ENCODE peak calls at places on chromosomes 16 and 17, in five cellular contexts. One of them, this sample, is unnamed.

GRCh38 chr17:2237521-2237921 is 66.1 kb downstream of the SMG6 start:
- DNase-seq in neural progenitor cell: no peak
- DNase-seq in GM23338: no peak
- DNase-seq in MM.1S: no peak
- DNase-seq in HCT116: no peak
- DNase-seq in this sample: no peak

GRCh38 chr17:41455236-41455635 is 11.9 kb downstream of the KRT32 start:
- DNase-seq in neural progenitor cell: no peak
- DNase-seq in MM.1S: no peak
- DNase-seq in GM23338: no peak
- DNase-seq in HCT116: no peak
- DNase-seq in this sample: no peak

GRCh38 chr17:64306850-64307463 is 43.9 kb upstream of the TEX2 start:
- DNase-seq in GM23338: peak; percentile 78
- DNase-seq in MM.1S: peak; percentile 77
- DNase-seq in HCT116: peak; percentile 70
- DNase-seq in neural progenitor cell: peak; percentile 74
- DNase-seq in this sample: peak; percentile 80

GRCh38 chr16:89144681-89145080 is 26.9 kb upstream of the CDH15 start:
- DNase-seq in neural progenitor cell: no peak
- DNase-seq in MM.1S: no peak
- DNase-seq in GM23338: no peak
- DNase-seq in HCT116: no peak
- DNase-seq in this sample: no peak

GRCh38 chr17:29212681-29213121 is 32.5 kb upstream of the MYO18A start:
- DNase-seq in GM23338: no peak
- DNase-seq in HCT116: no peak
- DNase-seq in MM.1S: no peak
- DNase-seq in neural progenitor cell: no peak
- DNase-seq in this sample: no peak

GRCh38 chr16:76278976-76279375 is 1.8 kb downstream of the CNTNAP4 start:
- DNase-seq in neural progenitor cell: peak; percentile 55
- DNase-seq in GM23338: peak; percentile 70
- DNase-seq in MM.1S: peak; percentile 18
- DNase-seq in HCT116: no peak
- DNase-seq in this sample: peak; percentile 59

GRCh38 chr17:18166894-18167293 is 16.7 kb upstream of the ALKBH5 start:
- DNase-seq in GM23338: no peak
- DNase-seq in MM.1S: no peak
- DNase-seq in HCT116: no peak
- DNase-seq in neural progenitor cell: no peak
- DNase-seq in this sample: no peak

GRCh38 chr17:41907633-41908539 is 10.9 kb downstream of the ACLY start:
- DNase-seq in HCT116: no peak
- DNase-seq in MM.1S: no peak
- DNase-seq in neural progenitor cell: no peak
- DNase-seq in GM23338: no peak
- DNase-seq in this sample: peak; percentile 85

GRCh38 chr16:88387177-88387576 is 4.4 kb downstream of the ZNF469 start:
- DNase-seq in GM23338: no peak
- DNase-seq in HCT116: no peak
- DNase-seq in neural progenitor cell: no peak
- DNase-seq in MM.1S: no peak
- DNase-seq in this sample: no peak

GRCh38 chr17:77182205-77182604 is 41.4 kb downstream of the SEC14L1 start:
- DNase-seq in HCT116: no peak
- DNase-seq in MM.1S: no peak
- DNase-seq in neural progenitor cell: no peak
- DNase-seq in GM23338: no peak
- DNase-seq in this sample: no peak

GRCh38 chr17:5583426-5584382 is 605 bp downstream of the NLRP1 start:
- DNase-seq in HCT116: no peak
- DNase-seq in GM23338: no peak
- DNase-seq in neural progenitor cell: no peak
- DNase-seq in MM.1S: peak; percentile 23
- DNase-seq in this sample: no peak

GRCh38 chr17:29621751-29622194 is 939 bp downstream of the CORO6 start:
- DNase-seq in neural progenitor cell: no peak
- DNase-seq in MM.1S: no peak
- DNase-seq in HCT116: no peak
- DNase-seq in GM23338: no peak
- DNase-seq in this sample: no peak

GRCh38 chr17:50501054-50501453 is 7.2 kb upstream of the MYCBPAP start:
- DNase-seq in neural progenitor cell: no peak
- DNase-seq in HCT116: peak; percentile 50
- DNase-seq in GM23338: peak; percentile 71
- DNase-seq in MM.1S: peak; percentile 26
- DNase-seq in this sample: no peak

GRCh38 chr17:2222901-2223616 is 80.5 kb downstream of the SMG6 start:
- DNase-seq in HCT116: no peak
- DNase-seq in MM.1S: peak; percentile 95
- DNase-seq in neural progenitor cell: peak; percentile 21
- DNase-seq in GM23338: no peak
- DNase-seq in this sample: peak; percentile 62

GRCh38 chr16:84239186-84239790 is 524 bp downstream of the KCNG4 start:
- DNase-seq in HCT116: no peak
- DNase-seq in GM23338: no peak
- DNase-seq in neural progenitor cell: no peak
- DNase-seq in MM.1S: no peak
- DNase-seq in this sample: no peak

GRCh38 chr16:47310792-47311211 is 150.1 kb downstream of the ITFG1 start:
- DNase-seq in HCT116: no peak
- DNase-seq in GM23338: no peak
- DNase-seq in neural progenitor cell: no peak
- DNase-seq in MM.1S: no peak
- DNase-seq in this sample: no peak

GRCh38 chr16:66043326-66043725 is 323.2 kb upstream of the CDH5 start:
- DNase-seq in HCT116: no peak
- DNase-seq in neural progenitor cell: no peak
- DNase-seq in GM23338: no peak
- DNase-seq in MM.1S: no peak
- DNase-seq in this sample: no peak

GRCh38 chr17:57735707-57736106 is 9.4 kb downstream of the CCDC182 start:
- DNase-seq in neural progenitor cell: peak; percentile 55
- DNase-seq in HCT116: peak; percentile 36
- DNase-seq in GM23338: peak; percentile 75
- DNase-seq in MM.1S: peak; percentile 25
- DNase-seq in this sample: no peak

GRCh38 chr17:63610854-63611253 is 10.2 kb downstream of the TACO1 start:
- DNase-seq in MM.1S: no peak
- DNase-seq in GM23338: no peak
- DNase-seq in neural progenitor cell: no peak
- DNase-seq in HCT116: no peak
- DNase-seq in this sample: no peak

GRCh38 chr16:4500283-4500682 is 24.1 kb downstream of the HMOX2 start:
- DNase-seq in HCT116: peak; percentile 27
- DNase-seq in GM23338: no peak
- DNase-seq in MM.1S: no peak
- DNase-seq in neural progenitor cell: no peak
- DNase-seq in this sample: peak; percentile 77

GRCh38 chr17:49748791-49749190 is 15.1 kb downstream of the FAM117A start:
- DNase-seq in GM23338: no peak
- DNase-seq in HCT116: no peak
- DNase-seq in neural progenitor cell: no peak
- DNase-seq in MM.1S: peak; percentile 93
- DNase-seq in this sample: no peak

GRCh38 chr17:38925263-38925995 is at the start of gene LASP1NB:
- DNase-seq in HCT116: no peak
- DNase-seq in GM23338: peak; percentile 85
- DNase-seq in MM.1S: no peak
- DNase-seq in neural progenitor cell: peak; percentile 63
- DNase-seq in this sample: no peak

GRCh38 chr16:63628812-63629211 is 1493.1 kb downstream of the CDH11 start:
- DNase-seq in neural progenitor cell: peak; percentile 11
- DNase-seq in GM23338: peak; percentile 4
- DNase-seq in HCT116: no peak
- DNase-seq in MM.1S: peak; percentile 76
- DNase-seq in this sample: no peak

GRCh38 chr16:60127196-60127595 is 1393.1 kb upstream of the GOT2 start:
- DNase-seq in HCT116: no peak
- DNase-seq in MM.1S: no peak
- DNase-seq in GM23338: no peak
- DNase-seq in neural progenitor cell: no peak
- DNase-seq in this sample: no peak

GRCh38 chr16:22220714-22221113 is 14.6 kb downstream of the EEF2K start:
- DNase-seq in HCT116: no peak
- DNase-seq in GM23338: no peak
- DNase-seq in MM.1S: no peak
- DNase-seq in neural progenitor cell: no peak
- DNase-seq in this sample: no peak

GRCh38 chr17:45719335-45720071 is 64.6 kb upstream of the CRHR1 start:
- DNase-seq in neural progenitor cell: peak; percentile 54
- DNase-seq in HCT116: peak; percentile 64
- DNase-seq in MM.1S: no peak
- DNase-seq in GM23338: peak; percentile 69
- DNase-seq in this sample: peak; percentile 68

GRCh38 chr16:2597560-2597902 is 59.7 kb downstream of the PDPK1 start:
- DNase-seq in MM.1S: no peak
- DNase-seq in HCT116: no peak
- DNase-seq in GM23338: no peak
- DNase-seq in neural progenitor cell: no peak
- DNase-seq in this sample: no peak

GRCh38 chr17:67718325-67718941 is 697 bp downstream of the NOL11 start:
- DNase-seq in neural progenitor cell: no peak
- DNase-seq in MM.1S: peak; percentile 34
- DNase-seq in GM23338: peak; percentile 53
- DNase-seq in HCT116: no peak
- DNase-seq in this sample: peak; percentile 51

DNA sequence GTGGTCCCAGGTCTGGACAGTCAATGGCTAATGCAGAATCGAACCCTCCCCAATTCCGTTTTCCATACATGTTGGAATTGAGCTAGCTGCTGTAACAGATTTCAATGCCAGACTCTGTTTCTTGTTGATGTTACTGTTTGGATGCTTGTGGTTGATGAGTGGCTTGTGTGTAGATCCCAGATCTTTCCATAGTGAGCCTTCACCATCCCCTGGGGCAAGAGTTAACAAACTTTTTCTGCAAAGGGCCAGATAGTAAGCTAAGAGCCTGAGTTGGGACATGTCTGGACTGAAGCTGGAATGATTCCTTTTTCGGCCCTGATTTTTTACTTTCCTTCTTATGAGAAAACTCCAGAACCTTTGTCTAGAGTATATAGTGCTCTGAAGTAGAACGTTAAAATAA is 296.3 kb downstream of the CPPED1 start:
- DNase-seq in GM23338: no peak
- DNase-seq in HCT116: no peak
- DNase-seq in MM.1S: no peak
- DNase-seq in neural progenitor cell: no peak
- DNase-seq in this sample: no peak
- H3K4me3 ChIP-seq in GM23338: no peak overlapping the region
- H3K4me3 ChIP-seq in HCT116: no peak overlapping the region
- H3K4me3 ChIP-seq in MM.1S: no peak overlapping the region
- H3K4me3 ChIP-seq in neural progenitor cell: no peak overlapping the region
- H3K4me3 ChIP-seq in this sample: no peak overlapping the region

GRCh38 chr17:80111702-80112470 is 10.5 kb downstream of the GAA start:
- DNase-seq in MM.1S: no peak
- DNase-seq in neural progenitor cell: no peak
- DNase-seq in GM23338: peak; percentile 63
- DNase-seq in HCT116: no peak
- DNase-seq in this sample: peak; percentile 2
- TF ChIP-seq EZH2phosphoT487 in MM.1S: no peak
- TF ChIP-seq EZH2phosphoT487 in neural progenitor cell: no peak
- TF ChIP-seq EZH2phosphoT487 in GM23338: no peak
- TF ChIP-seq EZH2phosphoT487 in HCT116: no peak
- TF ChIP-seq EZH2phosphoT487 in this sample: no peak

GRCh38 chr17:32604966-32605365 is 118.2 kb downstream of the CDK5R1 start:
- DNase-seq in GM23338: no peak
- DNase-seq in neural progenitor cell: no peak
- DNase-seq in MM.1S: no peak
- DNase-seq in HCT116: no peak
- DNase-seq in this sample: no peak

GRCh38 chr17:32610027-32610650 is 123.3 kb downstream of the CDK5R1 start:
- DNase-seq in HCT116: no peak
- DNase-seq in neural progenitor cell: peak; percentile 64
- DNase-seq in GM23338: no peak
- DNase-seq in MM.1S: no peak
- DNase-seq in this sample: no peak

GRCh38 chr17:32610943-32611342 is 124.2 kb downstream of the CDK5R1 start:
- DNase-seq in MM.1S: no peak
- DNase-seq in HCT116: no peak
- DNase-seq in GM23338: no peak
- DNase-seq in neural progenitor cell: no peak
- DNase-seq in this sample: no peak

GRCh38 chr17:32608267-32608666 is 121.5 kb downstream of the CDK5R1 start:
- DNase-seq in MM.1S: no peak
- DNase-seq in GM23338: no peak
- DNase-seq in neural progenitor cell: no peak
- DNase-seq in HCT116: no peak
- DNase-seq in this sample: no peak

DNA sequence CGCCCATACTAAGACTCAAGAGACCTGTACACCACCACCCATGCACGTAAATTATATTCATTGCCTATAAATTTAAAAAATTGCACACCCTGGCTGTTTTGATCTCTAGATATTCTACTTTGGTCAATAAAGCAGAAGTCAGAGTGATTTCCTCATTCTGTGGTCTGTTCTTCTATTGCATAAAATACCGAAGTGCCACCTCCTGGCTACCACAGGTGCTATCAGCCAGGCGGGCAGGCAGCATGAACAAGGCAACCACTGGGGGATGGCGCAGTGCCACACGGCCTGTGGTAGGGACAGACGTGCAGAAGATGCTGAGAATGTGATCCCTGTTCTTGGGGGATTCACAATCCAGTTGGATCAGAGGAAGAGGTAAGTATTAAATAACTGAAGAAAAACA is 122.3 kb downstream of the CDK5R1 start:
- DNase-seq in MM.1S: peak; percentile 19
- DNase-seq in neural progenitor cell: no peak
- DNase-seq in HCT116: peak; percentile 31
- DNase-seq in GM23338: no peak
- DNase-seq in this sample: no peak
- TF ChIP-seq CTCF in MM.1S: peak; percentile 30
- TF ChIP-seq CTCF in neural progenitor cell: peak; percentile 6
- TF ChIP-seq CTCF in HCT116: peak; percentile 59
- TF ChIP-seq CTCF in GM23338: no peak
- TF ChIP-seq CTCF in this sample: no peak

GRCh38 chr17:7558544-7559306 is at the start of gene TNFSF13:
- DNase-seq in MM.1S: no peak
- DNase-seq in HCT116: no peak
- DNase-seq in GM23338: no peak
- DNase-seq in neural progenitor cell: no peak
- DNase-seq in this sample: no peak
- H3K4me3 ChIP-seq in MM.1S: peak within 1 kb of the TSS; percentile 44
- H3K4me3 ChIP-seq in HCT116: no peak within 1 kb of the TSS
- H3K4me3 ChIP-seq in GM23338: peak within 1 kb of the TSS; percentile 41
- H3K4me3 ChIP-seq in neural progenitor cell: no peak within 1 kb of the TSS
- H3K4me3 ChIP-seq in this sample: no peak within 1 kb of the TSS

This sample was measured in hepatocyte.